ENCODE peak calls at places on chromosomes 16 and 17, in seven cellular contexts. H, A, U, Y, O, P and L are unnamed samples. For H3K4me1, the result is how much of the 10 kb centered on the place peaks cover.

GRCh38 chr16:19294156-19294649 is 8.7 kb downstream of the CLEC19A start:
- DNase-seq in H (peak), A (peak), U (peak), Y (no peak), O (no peak), P (no peak), L (peak)

GRCh38 chr17:63698886-63699637 is 863 bp downstream of the LIMD2 start:
- DNase-seq in H (peak), A (peak), U (peak), Y (no peak), O (no peak), P (peak), L (peak)

GRCh38 chr16:17134586-17134985 is 336.2 kb downstream of the XYLT1 start:
- DNase-seq in H (no peak), A (no peak), U (no peak), Y (no peak), O (no peak), P (no peak), L (no peak)

GRCh38 chr17:61486135-61487120 is 34.2 kb downstream of the TBX4 start:
- DNase-seq in H (no peak), A (peak), U (no peak), Y (no peak), O (no peak), P (no peak), L (no peak)

GRCh38 chr17:78358538-78359215 is 1.2 kb downstream of the SOCS3 start:
- DNase-seq in H (peak), A (peak), U (no peak), Y (no peak), O (no peak), P (no peak), L (peak)

GRCh38 chr17:75549246-75550138 is 24.0 kb downstream of the LLGL2 start:
- DNase-seq in H (peak), A (no peak), U (no peak), Y (no peak), O (no peak), P (no peak), L (peak)

GRCh38 chr16:48597563-48598392 is 12.2 kb downstream of the N4BP1 start:
- DNase-seq in H (no peak), A (peak), U (no peak), Y (no peak), O (no peak), P (no peak), L (no peak)

GRCh38 chr17:13140750-13141149 is 122.9 kb upstream of the ELAC2 start:
- DNase-seq in H (no peak), A (peak), U (no peak), Y (no peak), O (no peak), P (no peak), L (no peak)

GRCh38 chr16:5451641-5452040 is 354.0 kb upstream of the EEF2KMT start:
- DNase-seq in H (no peak), A (no peak), U (no peak), Y (no peak), O (no peak), P (no peak), L (no peak)

GRCh38 chr17:83053779-83054451 is 25.5 kb upstream of the METRNL start:
- DNase-seq in H (no peak), A (peak), U (peak), Y (no peak), O (no peak), P (no peak), L (no peak)

GRCh38 chr16:26765087-26765486 is 301.6 kb upstream of the C16orf82 start:
- DNase-seq in H (no peak), A (no peak), U (no peak), Y (peak), O (no peak), P (no peak), L (no peak)

GRCh38 chr17:29251969-29252866 is 5.6 kb downstream of the CRYBA1 start:
- DNase-seq in H (no peak), A (peak), U (no peak), Y (peak), O (no peak), P (no peak), L (no peak)

GRCh38 chr16:12332553-12332952 is 356.0 kb downstream of the SNX29 start:
- DNase-seq in H (no peak), A (no peak), U (no peak), Y (no peak), O (no peak), P (no peak), L (no peak)

GRCh38 chr17:21298983-21299519 is 14.5 kb downstream of the MAP2K3 start:
- DNase-seq in H (no peak), A (no peak), U (no peak), Y (no peak), O (no peak), P (no peak), L (no peak)

GRCh38 chr16:68089067-68089466 is 3.9 kb downstream of the NFATC3 start:
- DNase-seq in H (no peak), A (no peak), U (no peak), Y (no peak), O (no peak), P (no peak), L (no peak)

GRCh38 chr16:68090109-68090508 is 4.9 kb downstream of the NFATC3 start:
- DNase-seq in H (no peak), A (no peak), U (no peak), Y (no peak), O (no peak), P (no peak), L (no peak)

GRCh38 chr16:68090526-68090925 is 5.4 kb downstream of the NFATC3 start:
- DNase-seq in H (no peak), A (no peak), U (no peak), Y (no peak), O (no peak), P (no peak), L (no peak)

GRCh38 chr16:68093816-68094613 is 8.8 kb downstream of the NFATC3 start:
- DNase-seq in H (no peak), A (peak), U (no peak), Y (no peak), O (no peak), P (no peak), L (no peak)

GRCh38 chr16:68091604-68092261 is 6.6 kb downstream of the NFATC3 start:
- DNase-seq in H (no peak), A (peak), U (no peak), Y (no peak), O (no peak), P (no peak), L (no peak)
- H3K4me1 ChIP-seq in H (under half), A (under half), U (half or more), Y (under half), O (under half), P (half or more), L (half or more)

GRCh38 chr17:81927653-81928496 is at the start of gene MAFG:
- DNase-seq in H (peak), A (peak), U (peak), Y (peak), O (no peak), P (peak), L (peak)

GRCh38 chr17:81924557-81925532 is 2.7 kb downstream of the MAFG start:
- DNase-seq in H (no peak), A (no peak), U (no peak), Y (peak), O (no peak), P (no peak), L (no peak)

GRCh38 chr17:81926451-81927144 is 937 bp downstream of the MAFG start:
- DNase-seq in H (peak), A (peak), U (peak), Y (peak), O (no peak), P (peak), L (peak)

GRCh38 chr17:81927145-81927652 is 336 bp downstream of the MAFG start:
- DNase-seq in H (no peak), A (no peak), U (no peak), Y (no peak), O (no peak), P (no peak), L (no peak)

DNA sequence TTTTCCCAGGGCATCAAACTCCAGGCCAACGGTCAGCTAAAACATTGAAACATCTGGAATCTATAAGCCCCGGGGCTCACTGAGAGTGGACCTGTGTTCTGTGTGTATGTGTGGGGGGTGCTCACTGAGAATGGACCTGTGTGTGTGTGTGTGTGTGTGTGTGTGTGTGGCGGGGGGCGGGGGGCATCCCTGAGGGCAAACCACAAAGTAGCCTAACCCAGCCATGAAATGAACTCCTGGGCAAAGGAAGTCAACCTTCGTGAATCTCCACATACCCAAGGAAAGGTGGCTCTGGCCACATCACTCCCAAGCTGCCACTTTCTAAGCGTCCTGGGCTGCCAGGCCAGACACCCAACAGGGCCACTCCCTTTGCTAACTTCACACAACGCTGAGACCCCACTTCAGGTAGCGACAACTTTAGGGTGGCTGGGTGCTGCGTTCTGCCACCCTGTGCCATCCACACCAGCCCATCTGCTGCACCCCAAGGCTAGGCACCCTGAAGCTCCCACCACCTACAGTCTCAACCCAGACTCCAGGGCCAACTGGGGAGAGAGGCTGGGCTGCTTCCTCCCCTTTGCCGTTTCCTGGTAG is 1.6 kb downstream of the MAFG start:
- DNase-seq in H (no peak), A (no peak), U (no peak), Y (no peak), O (no peak), P (no peak), L (no peak)
- H3K4me1 ChIP-seq in H (half or more), A (under half), U (half or more), Y (half or more), O (under half), P (under half), L (half or more)

GRCh38 chr17:39608601-39609000 is 881 bp upstream of the NEUROD2 start:
- DNase-seq in H (no peak), A (no peak), U (no peak), Y (no peak), O (no peak), P (no peak), L (no peak)

GRCh38 chr17:39608142-39608541 is 422 bp upstream of the NEUROD2 start:
- DNase-seq in H (no peak), A (no peak), U (no peak), Y (no peak), O (no peak), P (no peak), L (no peak)

GRCh38 chr17:39606434-39607056 is 1.2 kb downstream of the NEUROD2 start:
- DNase-seq in H (no peak), A (no peak), U (no peak), Y (no peak), O (no peak), P (no peak), L (no peak)

GRCh38 chr17:39607851-39608130 is at the start of gene NEUROD2:
- DNase-seq in H (no peak), A (no peak), U (no peak), Y (no peak), O (no peak), P (no peak), L (no peak)

GRCh38 chr17:39607057-39607850 is 466 bp downstream of the NEUROD2 start:
- DNase-seq in H (no peak), A (no peak), U (no peak), Y (no peak), O (no peak), P (no peak), L (no peak)
- H3K4me1 ChIP-seq in H (under half), A (under half), U (under half), Y (under half), O (under half), P (under half), L (under half)

GRCh38 chr16:65283238-65283651 is 161.4 kb upstream of the CDH11 start:
- DNase-seq in H (no peak), A (no peak), U (no peak), Y (no peak), O (no peak), P (no peak), L (no peak)
- H3K4me1 ChIP-seq in H (under half), A (under half), U (under half), Y (under half), O (under half), P (under half), L (under half)

GRCh38 chr16:89565256-89565505 is 4.7 kb downstream of the RPL13 start:
- DNase-seq in H (no peak), A (no peak), U (no peak), Y (no peak), O (no peak), P (no peak), L (peak)
- H3K4me1 ChIP-seq in H (half or more), A (under half), U (under half), Y (half or more), O (under half), P (under half), L (under half)

GRCh38 chr17:17826942-17827785 is 9.6 kb downstream of the SREBF1 start:
- DNase-seq in H (no peak), A (no peak), U (no peak), Y (no peak), O (no peak), P (no peak), L (no peak)
- H3K4me1 ChIP-seq in H (half or more), A (under half), U (under half), Y (half or more), O (half or more), P (under half), L (half or more)

GRCh38 chr17:57536789-57537523 is 208.1 kb downstream of the CCDC182 start:
- DNase-seq in H (no peak), A (no peak), U (no peak), Y (no peak), O (no peak), P (no peak), L (no peak)

GRCh38 chr17:57537524-57538410 is 207.3 kb downstream of the CCDC182 start:
- DNase-seq in H (no peak), A (no peak), U (no peak), Y (no peak), O (no peak), P (no peak), L (no peak)

GRCh38 chr17:57540596-57540995 is 204.5 kb downstream of the CCDC182 start:
- DNase-seq in H (no peak), A (no peak), U (no peak), Y (no peak), O (no peak), P (no peak), L (peak)

GRCh38 chr17:57539528-57540301 is 205.4 kb downstream of the CCDC182 start:
- DNase-seq in H (no peak), A (no peak), U (no peak), Y (no peak), O (no peak), P (no peak), L (no peak)

GRCh38 chr17:57538730-57539456 is 206.2 kb downstream of the CCDC182 start:
- DNase-seq in H (no peak), A (no peak), U (no peak), Y (no peak), O (no peak), P (no peak), L (no peak)
- H3K4me1 ChIP-seq in H (under half), A (under half), U (under half), Y (under half), O (under half), P (under half), L (under half)

GRCh38 chr17:58329035-58329807 is 626 bp upstream of the TSPOAP1 start:
- DNase-seq in H (no peak), A (no peak), U (no peak), Y (peak), O (no peak), P (peak), L (peak)

GRCh38 chr17:58331815-58332719 is 3.5 kb upstream of the TSPOAP1 start:
- DNase-seq in H (no peak), A (no peak), U (peak), Y (peak), O (no peak), P (peak), L (peak)

GRCh38 chr17:58329808-58330543 is 1.4 kb upstream of the TSPOAP1 start:
- DNase-seq in H (no peak), A (no peak), U (no peak), Y (no peak), O (no peak), P (no peak), L (no peak)

GRCh38 chr17:58330997-58331814 is 2.6 kb upstream of the TSPOAP1 start:
- DNase-seq in H (no peak), A (no peak), U (no peak), Y (peak), O (no peak), P (peak), L (peak)

DNA sequence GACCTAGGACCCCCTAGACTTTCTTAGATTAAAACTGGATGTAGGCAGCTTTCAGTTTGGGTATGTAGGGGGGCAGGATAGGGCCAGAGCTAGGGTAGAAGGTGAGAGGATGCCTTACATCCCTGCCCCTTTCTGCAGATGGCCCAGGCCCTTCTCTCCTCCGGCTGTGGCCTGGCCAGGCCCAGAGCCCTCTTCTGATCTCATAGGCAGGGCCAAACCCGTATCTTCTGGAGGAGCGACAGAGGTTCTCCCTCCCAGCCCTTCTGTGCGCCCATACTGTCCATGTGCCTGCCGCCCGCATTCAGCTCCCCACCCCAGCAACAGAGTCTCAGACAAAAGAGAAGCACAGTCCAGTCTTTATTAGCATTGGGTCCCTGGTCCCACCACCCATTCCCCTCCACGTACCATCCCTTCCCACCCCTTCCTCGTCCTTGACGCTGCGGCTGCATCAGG is 2.0 kb upstream of the TSPOAP1 start:
- DNase-seq in H (no peak), A (no peak), U (no peak), Y (no peak), O (no peak), P (no peak), L (no peak)
- H3K4me1 ChIP-seq in H (under half), A (under half), U (under half), Y (half or more), O (under half), P (half or more), L (under half)

DNA sequence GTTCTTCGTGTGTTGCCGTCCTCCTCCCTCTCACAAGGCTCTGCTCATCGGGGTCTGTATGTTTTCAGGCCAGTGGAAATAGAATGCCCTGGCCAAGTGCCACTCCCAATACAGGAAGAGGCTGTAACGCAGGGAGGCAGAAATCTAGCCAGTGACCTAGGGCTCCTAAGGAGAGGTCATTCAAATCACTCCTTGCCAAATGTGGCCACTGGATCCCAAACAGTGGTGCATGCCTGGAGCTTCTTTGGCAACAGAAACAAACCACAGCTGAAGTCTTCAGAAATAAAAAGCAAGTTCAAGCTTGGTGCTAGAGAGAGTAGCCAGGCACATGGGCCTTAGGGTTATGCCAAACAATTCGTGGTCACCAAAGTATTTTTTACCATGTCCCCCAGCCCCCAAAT is 66.1 kb downstream of the SMG6 start:
- DNase-seq in H (no peak), A (peak), U (peak), Y (no peak), O (no peak), P (no peak), L (no peak)
- H3K4me1 ChIP-seq in H (under half), A (half or more), U (half or more), Y (under half), O (under half), P (under half), L (under half)

DNA sequence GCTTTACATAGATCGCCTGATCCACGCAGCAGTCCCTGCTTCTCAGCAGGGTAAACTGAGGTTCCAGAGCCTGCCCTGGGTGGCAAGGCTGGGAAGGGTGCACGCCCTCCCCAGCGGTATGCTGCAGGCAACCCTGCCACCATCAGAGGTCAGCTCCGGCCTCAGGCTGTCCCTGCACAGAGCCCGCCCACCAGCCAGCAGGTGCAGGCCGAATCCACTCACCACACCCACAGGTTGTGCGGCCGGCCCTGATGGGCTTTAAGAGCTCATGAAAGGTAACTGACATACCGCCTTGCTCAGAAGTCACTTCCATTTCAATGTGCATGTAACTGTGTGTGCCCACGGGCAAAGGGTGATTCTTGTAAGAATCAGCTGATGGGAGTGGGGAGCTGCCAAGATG is 7.1 kb downstream of the RBFOX3 start:
- DNase-seq in H (no peak), A (no peak), U (no peak), Y (no peak), O (no peak), P (no peak), L (no peak)
- H3K4me1 ChIP-seq in H (under half), A (under half), U (under half), Y (under half), O (under half), P (under half), L (under half)